ENCODE peak calls at places on chromosomes 1 and 21, in four cellular contexts. Q is ascending aorta, J is fibroblast of lung, W is upper lobe of right lung. S is an unnamed sample.
A peak's percentile ranks its signal among the peaks of the same experiment; 100 is the strongest.

GRCh38 chr1:1116701-1117468 is 996 bp upstream of the C1orf159 start:
- DNase-seq in W (peak; percentile 57), Q (no peak), J (peak; percentile 16), S (peak; percentile 59)

GRCh38 chr1:8516793-8517556 is 199.1 kb downstream of the SLC45A1 start:
- DNase-seq in Q (no peak), W (no peak), J (peak; percentile 55), S (no peak)

GRCh38 chr1:248857201-248857600 is 1.7 kb downstream of the ZNF692 start:
- DNase-seq in W (no peak), J (no peak), Q (no peak), S (no peak)

GRCh38 chr1:13616234-13616633 is 32.6 kb downstream of the PDPN start:
- DNase-seq in W (no peak), J (no peak), Q (no peak), S (no peak)

GRCh38 chr1:8910331-8910730 is 31.8 kb upstream of the ENO1 start:
- DNase-seq in Q (no peak), W (no peak), J (no peak), S (no peak)

GRCh38 chr1:60068393-60069045 is 5.1 kb downstream of the C1orf87 start:
- DNase-seq in J (peak; percentile 60), W (no peak), Q (no peak), S (no peak)

GRCh38 chr1:246355421-246356230 is 151.5 kb downstream of the SMYD3 start:
- DNase-seq in Q (peak; percentile 53), J (peak; percentile 57), W (no peak), S (no peak)

GRCh38 chr1:25813071-25813733 is 6.6 kb upstream of the MTFR1L start:
- DNase-seq in W (no peak), Q (no peak), J (no peak), S (no peak)

GRCh38 chr1:155186266-155186954 is 12.8 kb downstream of the TRIM46 start:
- DNase-seq in J (no peak), Q (no peak), W (no peak), S (no peak)

GRCh38 chr1:240235521-240236288 is 144.0 kb downstream of the FMN2 start:
- DNase-seq in W (no peak), Q (no peak), J (no peak), S (no peak)

GRCh38 chr1:53601031-53601745 is 137.8 kb downstream of the GLIS1 start:
- DNase-seq in Q (no peak), J (no peak), W (peak; percentile 30), S (peak; percentile 7)

GRCh38 chr21:15809818-15810217 is 80.0 kb downstream of the USP25 start:
- DNase-seq in W (no peak), J (peak; percentile 14), Q (no peak), S (no peak)

GRCh38 chr1:154342836-154343472 is 17.6 kb downstream of the ATP8B2 start:
- DNase-seq in J (no peak), Q (no peak), W (peak; percentile 72), S (no peak)

GRCh38 chr1:207259391-207259790 is 62.1 kb upstream of the CD55 start:
- DNase-seq in J (peak; percentile 17), W (no peak), Q (no peak), S (no peak)

GRCh38 chr21:45989355-45990048 is 7.9 kb downstream of the COL6A1 start:
- DNase-seq in J (no peak), W (peak; percentile 66), Q (no peak), S (peak; percentile 64)

GRCh38 chr1:1112237-1112985 is 3.5 kb downstream of the C1orf159 start:
- DNase-seq in J (no peak), Q (no peak), W (peak; percentile 53), S (peak; percentile 42)

GRCh38 chr1:160605792-160606520 is 26.7 kb upstream of the CD84 start:
- DNase-seq in Q (no peak), W (no peak), J (no peak), S (no peak)

GRCh38 chr1:160607051-160608032 is 28.0 kb upstream of the CD84 start:
- DNase-seq in J (peak; percentile 68), Q (no peak), W (no peak), S (no peak)

GRCh38 chr1:160608057-160608456 is 28.8 kb upstream of the CD84 start:
- DNase-seq in J (no peak), W (no peak), Q (no peak), S (no peak)

GRCh38 chr1:160606611-160607010 is 27.3 kb upstream of the CD84 start:
- DNase-seq in Q (no peak), J (no peak), W (no peak), S (no peak)

GRCh38 chr1:160605205-160605604 is 25.9 kb upstream of the CD84 start:
- DNase-seq in J (no peak), W (no peak), Q (no peak), S (no peak)
- TF ChIP-seq CTCF in J (no peak), W (no peak), Q (no peak), S (no peak)

DNA sequence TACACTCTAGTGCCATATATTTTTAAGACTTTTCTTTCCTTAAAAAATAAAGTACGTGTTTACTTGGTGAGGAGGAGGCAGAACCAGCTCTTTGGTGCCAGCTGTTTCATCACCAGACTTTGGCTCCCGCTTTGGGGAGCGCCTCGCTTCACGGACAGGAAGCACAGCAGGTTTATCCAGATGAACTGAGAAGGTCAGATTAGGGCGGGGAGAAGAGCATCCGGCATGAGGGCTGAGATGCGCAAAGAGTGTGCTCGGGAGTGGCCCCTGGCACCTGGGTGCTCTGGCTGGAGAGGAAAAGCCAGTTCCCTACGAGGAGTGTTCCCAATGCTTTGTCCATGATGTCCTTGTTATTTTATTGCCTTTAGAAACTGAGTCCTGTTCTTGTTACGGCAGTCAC is 25.2 kb downstream of the PSEN2 start:
- DNase-seq in J (no peak), Q (no peak), W (no peak), S (no peak)
- TF ChIP-seq CTCF in J (no peak), Q (no peak), W (no peak), S (no peak)

GRCh38 chr1:118984086-118984989 is 3.8 kb downstream of the TBX15 start:
- DNase-seq in J (no peak), W (no peak), Q (no peak), S (no peak)
- TF ChIP-seq CTCF in J (no peak), W (no peak), Q (no peak), S (no peak)

DNA sequence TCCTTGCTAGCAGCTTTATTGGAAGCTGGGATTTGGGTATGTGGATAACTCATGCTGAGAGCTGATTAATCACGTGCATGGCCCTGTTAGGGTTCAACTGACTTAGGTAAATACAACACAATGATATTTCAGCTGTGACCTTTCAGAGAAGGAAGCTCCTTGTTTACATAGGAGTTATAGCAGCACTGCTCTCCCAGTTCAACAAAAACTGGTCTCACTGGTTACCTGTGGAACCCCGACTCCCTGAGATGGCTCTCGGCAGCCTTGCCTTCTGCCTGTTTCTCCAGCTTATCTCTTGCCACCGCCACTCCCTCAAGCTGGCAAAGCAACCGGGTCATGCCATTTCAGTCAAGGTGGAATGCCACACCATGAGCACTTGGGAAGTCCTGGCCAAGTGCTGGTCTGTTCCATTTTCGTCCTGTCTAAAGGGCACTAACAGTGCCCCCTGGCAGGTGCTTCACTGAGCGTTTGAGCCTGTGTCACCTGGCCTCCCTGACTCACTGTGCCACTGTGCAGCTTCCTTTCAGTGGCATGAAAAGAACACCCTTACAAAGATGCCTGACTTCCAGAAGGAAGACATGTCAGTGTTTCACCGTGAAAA is 31.6 kb downstream of the DOP1B start:
- DNase-seq in J (no peak), W (peak; percentile 68), Q (no peak), S (no peak)
- TF ChIP-seq CTCF in J (no peak), W (no peak), Q (no peak), S (no peak)

GRCh38 chr1:109112056-109112651 is 1.8 kb upstream of the ELAPOR1 start:
- DNase-seq in J (peak; percentile 20), W (no peak), Q (peak; percentile 34), S (no peak)
- TF ChIP-seq CTCF in J (no peak), W (no peak), Q (no peak), S (no peak)

DNA sequence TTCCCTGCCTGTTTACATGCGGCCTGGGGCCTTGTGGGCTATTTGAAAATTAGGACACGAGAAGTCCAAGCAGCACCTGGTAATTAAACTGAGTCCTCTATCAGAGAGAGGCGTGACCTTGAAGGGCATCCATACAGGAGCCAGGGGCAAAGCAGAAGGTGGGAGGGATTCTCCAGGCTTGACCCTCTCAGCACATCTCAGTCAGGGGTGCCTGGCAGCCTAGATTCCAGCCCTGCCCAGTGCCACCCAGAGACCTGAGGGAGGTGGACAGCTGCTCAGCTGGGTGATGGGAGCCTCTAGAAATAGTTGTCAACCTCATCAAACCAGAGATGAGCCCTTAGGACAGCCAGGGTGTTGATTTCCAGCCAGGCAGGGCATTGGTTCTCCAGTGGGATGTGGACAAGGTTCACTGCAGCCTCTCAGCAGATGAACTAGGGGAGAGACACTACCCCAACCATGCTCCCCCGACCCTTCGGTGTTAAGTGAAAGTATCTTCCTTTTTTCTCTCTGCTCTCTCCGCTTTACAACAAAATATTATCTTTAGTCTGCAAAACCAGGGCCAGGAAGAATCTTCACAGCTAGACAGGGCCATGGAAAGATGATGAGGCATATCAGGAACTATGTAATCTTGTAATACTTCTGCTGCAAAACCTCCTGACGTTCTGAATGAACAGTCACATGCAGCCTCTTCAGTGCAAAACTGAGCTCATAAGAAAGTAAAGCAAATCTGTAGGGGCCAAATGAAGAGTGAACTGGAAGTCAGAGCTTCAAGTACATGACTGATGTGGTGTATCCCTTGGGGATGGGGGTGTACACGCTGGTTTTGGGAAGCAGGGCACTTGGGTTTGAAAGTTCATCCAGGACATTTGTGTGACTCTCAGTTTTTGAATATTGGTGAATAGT is 35.9 kb upstream of the ATP5PO start:
- DNase-seq in Q (no peak), W (no peak), J (peak; percentile 43), S (no peak)
- TF ChIP-seq CTCF in Q (no peak), W (no peak), J (no peak), S (no peak)

DNA sequence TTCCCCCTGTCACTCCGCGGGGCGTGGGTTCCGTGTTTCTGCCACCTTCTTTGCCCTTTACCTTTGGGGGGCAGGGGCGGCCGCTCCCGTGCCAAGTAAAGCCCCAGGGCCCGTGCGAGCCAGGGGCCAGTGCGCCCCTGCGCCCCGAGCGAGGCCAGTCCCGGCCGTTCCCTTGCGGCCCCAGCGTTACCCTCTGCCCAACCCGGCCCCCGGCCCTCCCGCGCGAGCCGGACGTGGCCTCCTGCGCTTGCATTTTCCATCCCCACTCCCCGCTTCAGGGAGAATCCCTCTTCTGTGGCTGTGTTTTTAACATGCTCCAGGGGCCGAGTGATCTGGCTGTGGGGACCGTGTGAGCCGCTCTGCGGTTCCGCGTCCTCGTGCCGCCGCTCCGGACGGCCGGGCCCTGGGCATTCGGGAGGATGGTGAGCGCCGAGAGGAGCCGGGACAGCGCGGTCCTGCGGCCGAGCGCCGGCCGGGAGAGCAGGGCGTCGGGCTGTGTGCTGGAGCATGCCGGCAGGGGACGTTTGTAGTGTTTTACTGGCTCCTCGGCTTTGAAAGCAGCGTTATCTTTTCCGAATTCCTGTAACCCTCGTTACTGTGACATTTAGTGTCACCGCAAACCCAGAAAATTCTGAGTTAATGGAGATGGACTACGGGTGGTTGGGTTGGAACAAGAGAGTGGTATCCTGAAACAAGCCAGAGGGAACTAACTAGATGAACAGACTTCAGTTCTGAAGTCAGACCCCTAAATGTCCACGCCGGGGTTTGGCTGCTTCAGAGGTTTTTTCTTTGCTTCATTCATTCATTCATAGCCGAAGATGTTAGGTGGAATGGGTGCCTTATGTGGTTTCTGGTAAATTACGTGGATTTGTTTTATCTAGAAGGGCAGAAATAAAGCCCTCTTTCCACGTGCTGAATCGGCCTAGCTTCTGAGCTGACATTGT is 1.1 kb downstream of the GALNT2 start:
- DNase-seq in W (peak; percentile 75), J (peak; percentile 38), Q (peak; percentile 68), S (no peak)
- TF ChIP-seq CTCF in W (no peak), J (no peak), Q (no peak), S (no peak)

S was measured in RWPE2.